ENCODE peak calls at places on chromosome 18, in eight cellular contexts. U is upper lobe of right lung, E is mesenchymal stem cell, F is sigmoid colon, H is lower lobe of right lung, R is Peyer's patch, T is osteoblast, S is cardiac muscle cell. X is an unnamed sample. For H3K36me3 and H3K4me1, the result is how much of the 10 kb centered on the place peaks cover.

GRCh38 chr18:67367540-67367939 is 149.0 kb downstream of the DSEL start:
- DNase-seq in U (no peak), H (no peak), E (peak), R (no peak), T (no peak), F (no peak), S (no peak), X (no peak)

GRCh38 chr18:944440-944839 is 39.8 kb downstream of the ADCYAP1 start:
- DNase-seq in S (peak), H (no peak), R (no peak), U (no peak), T (no peak), F (no peak), E (peak), X (no peak)

GRCh38 chr18:51151568-51152511 is 45.6 kb downstream of the MEX3C start:
- DNase-seq in F (no peak), E (no peak), S (no peak), H (no peak), U (no peak), T (no peak), R (peak), X (no peak)

GRCh38 chr18:40612356-40612755 is 1342.7 kb upstream of the PIK3C3 start:
- DNase-seq in T (no peak), S (no peak), E (no peak), U (no peak), R (no peak), F (no peak), H (no peak), X (no peak)

GRCh38 chr18:60266558-60266957 is 106.0 kb downstream of the MC4R start:
- DNase-seq in F (no peak), R (no peak), E (peak), H (no peak), T (no peak), S (no peak), U (no peak), X (no peak)

GRCh38 chr18:2083691-2084090 is 487.6 kb downstream of the METTL4 start:
- DNase-seq in T (no peak), H (no peak), U (no peak), E (no peak), R (no peak), S (no peak), F (no peak), X (no peak)

GRCh38 chr18:69858897-69859296 is 88.8 kb downstream of the CD226 start:
- DNase-seq in H (no peak), T (no peak), U (no peak), E (no peak), S (no peak), R (no peak), F (no peak), X (no peak)

GRCh38 chr18:48817021-48817461 is 133.7 kb downstream of the SMAD7 start:
- DNase-seq in R (peak), F (peak), S (no peak), U (peak), H (peak), E (no peak), T (no peak), X (peak)

GRCh38 chr18:8121942-8122480 is 487.2 kb upstream of the RAB12 start:
- DNase-seq in H (no peak), R (no peak), S (peak), F (no peak), T (peak), U (no peak), E (peak), X (no peak)

GRCh38 chr18:70322928-70323327 is 34.1 kb downstream of the SOCS6 start:
- DNase-seq in T (peak), F (no peak), E (peak), H (no peak), S (peak), R (no peak), U (no peak), X (no peak)

GRCh38 chr18:12820526-12820925 is 63.5 kb downstream of the PTPN2 start:
- DNase-seq in F (no peak), T (no peak), R (no peak), E (no peak), U (no peak), H (no peak), S (no peak), X (no peak)

GRCh38 chr18:55433688-55434087 is 154.3 kb downstream of the TCF4 start:
- DNase-seq in F (no peak), S (no peak), R (no peak), H (no peak), U (no peak), E (no peak), T (no peak), X (no peak)

GRCh38 chr18:56495884-56496283 is 142.5 kb downstream of the TXNL1 start:
- DNase-seq in E (no peak), U (no peak), F (no peak), H (no peak), T (no peak), S (no peak), R (no peak), X (no peak)

GRCh38 chr18:21100141-21100540 is 11.5 kb downstream of the ROCK1 start:
- DNase-seq in E (peak), S (peak), H (no peak), R (no peak), T (no peak), F (no peak), U (no peak), X (no peak)

GRCh38 chr18:21359746-21360145 is 117.7 kb downstream of the GREB1L start:
- DNase-seq in R (no peak), S (no peak), H (no peak), T (no peak), E (no peak), F (no peak), U (no peak), X (no peak)

GRCh38 chr18:8045160-8045885 is 478.2 kb downstream of the PTPRM start:
- DNase-seq in S (peak), E (no peak), U (no peak), T (no peak), R (no peak), H (no peak), F (no peak), X (no peak)

DNA sequence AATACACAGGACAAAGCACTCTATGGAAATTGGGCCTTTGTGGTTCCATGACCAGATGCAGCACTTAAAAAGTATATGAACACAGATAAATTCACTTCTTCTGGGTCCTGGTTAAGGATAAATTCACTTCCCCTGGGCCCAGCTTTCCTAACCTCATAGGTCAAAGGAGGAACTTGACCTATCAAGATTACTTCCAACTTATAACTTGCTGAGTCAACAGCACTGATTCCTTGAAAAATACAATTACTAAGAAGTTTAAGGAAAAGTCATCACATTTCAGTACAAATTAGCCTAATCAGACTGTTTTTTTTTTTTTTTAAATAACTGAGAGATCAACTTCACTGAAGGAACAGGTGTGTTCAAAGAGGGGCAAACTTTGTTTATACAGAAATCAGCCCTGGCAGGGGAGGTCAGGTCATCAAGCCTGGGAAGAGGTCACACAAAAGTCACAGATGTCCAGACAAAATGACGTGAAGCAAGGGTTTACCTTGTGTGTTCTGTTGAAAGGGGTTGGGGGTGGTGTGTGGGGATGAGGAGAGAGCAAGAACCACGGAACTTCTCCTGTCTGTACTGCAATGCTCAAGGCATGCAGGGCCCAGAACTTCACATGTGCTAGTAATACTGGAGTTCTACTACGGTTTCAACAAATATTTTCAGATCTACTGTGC is 55.8 kb downstream of the PPP4R1 start:
- DNase-seq in S (no peak), H (no peak), R (no peak), U (no peak), E (no peak), F (no peak), T (no peak), X (no peak)
- H3K36me3 ChIP-seq in S (half or more), H (half or more), R (under half), U (half or more), E (under half), F (half or more), T (half or more), X (under half)

DNA sequence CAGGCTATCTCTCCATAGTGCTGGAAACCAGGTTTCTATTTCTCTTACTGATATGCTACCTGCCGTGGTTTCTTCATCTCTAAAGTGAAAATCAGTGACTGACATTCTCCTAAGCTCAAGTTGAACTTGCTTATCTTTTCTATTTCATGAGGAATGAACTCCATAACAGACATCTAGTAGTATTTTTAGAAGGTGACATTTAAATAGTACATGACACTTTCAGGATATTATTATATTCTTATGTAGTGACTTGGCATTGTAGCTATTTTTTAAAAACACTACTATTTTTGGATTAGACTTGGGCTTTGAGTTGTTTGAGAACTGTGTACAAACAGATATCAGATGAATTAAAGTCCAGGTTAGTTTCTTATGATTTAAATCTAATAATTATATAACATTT is 1381.8 kb downstream of the DSC3 start:
- DNase-seq in F (no peak), S (no peak), U (no peak), T (no peak), E (no peak), R (no peak), H (no peak), X (no peak)
- H3K27ac ChIP-seq in F (no peak), S (no peak), U (no peak), T (no peak), E (no peak), R (no peak), H (no peak), X (no peak)

DNA sequence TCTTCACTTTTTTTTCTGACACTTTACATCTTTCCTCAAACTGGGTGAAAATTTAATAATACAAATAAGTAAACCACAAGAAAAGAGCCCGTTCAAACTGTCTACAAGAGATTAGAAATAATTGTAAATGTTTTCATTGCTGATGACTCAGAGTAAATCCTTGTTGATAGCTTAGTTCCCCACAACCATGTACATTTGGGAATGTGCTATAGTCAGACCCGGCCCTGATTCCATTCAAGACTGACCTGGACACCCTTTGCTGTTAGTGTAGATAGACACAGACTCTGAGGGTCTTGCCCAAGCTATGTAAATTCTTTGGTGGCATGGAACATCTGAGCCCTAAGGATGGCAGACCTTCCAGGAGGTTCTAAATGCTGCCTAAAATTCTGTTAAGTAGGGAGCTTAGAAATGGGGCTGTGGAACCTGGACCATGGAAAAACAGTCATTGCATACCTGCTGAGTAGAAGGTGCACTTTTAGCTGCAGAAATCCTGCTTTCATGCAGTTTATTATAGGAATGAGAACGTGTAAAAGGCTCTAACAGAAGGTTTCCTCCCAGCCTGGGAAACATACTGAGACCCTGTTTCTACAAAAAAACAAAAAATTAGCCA is 3.7 kb downstream of the MALT1 start:
- DNase-seq in E (peak), S (peak), U (no peak), F (no peak), R (no peak), H (no peak), T (peak), X (no peak)
- H3K4me1 ChIP-seq in E (under half), S (under half), U (under half), F (under half), R (under half), H (under half), T (under half), X (under half)

GRCh38 chr18:49875783-49876182 is 62.5 kb upstream of the ACAA2 start:
- DNase-seq in T (no peak), E (no peak), F (no peak), S (no peak), H (no peak), U (no peak), R (no peak), X (no peak)
- H3K36me3 ChIP-seq in T (under half), E (under half), F (under half), S (under half), H (under half), U (under half), R (under half), X (under half)

X was measured in uterus.